ENCODE peak calls at places on chromosomes 4 and X, in six cellular contexts. One of them, this sample, is unnamed.

GRCh38 chr4:8594097-8595038 is 1.8 kb downstream of the CPZ start:
- DNase-seq in K562: peak
- DNase-seq in GM12891: peak
- DNase-seq in HepG2: peak
- DNase-seq in H1: peak
- DNase-seq in GM12878: peak
- DNase-seq in this sample: peak

GRCh38 chrX:123087326-123087725 is 96.8 kb upstream of the GRIA3 start:
- DNase-seq in K562: no peak
- DNase-seq in GM12891: no peak
- DNase-seq in HepG2: peak
- DNase-seq in H1: no peak
- DNase-seq in GM12878: no peak
- DNase-seq in this sample: no peak

GRCh38 chr4:4990857-4991540 is 28.3 kb downstream of the CYTL1 start:
- DNase-seq in K562: peak
- DNase-seq in GM12891: no peak
- DNase-seq in HepG2: no peak
- DNase-seq in H1: no peak
- DNase-seq in GM12878: no peak
- DNase-seq in this sample: no peak

GRCh38 chr4:186723207-186724047 is at the start of gene FAT1:
- DNase-seq in K562: peak
- DNase-seq in GM12891: peak
- DNase-seq in HepG2: peak
- DNase-seq in H1: peak
- DNase-seq in GM12878: no peak
- DNase-seq in this sample: no peak

GRCh38 chr4:141246243-141246642 is 25.5 kb downstream of the ZNF330 start:
- DNase-seq in K562: no peak
- DNase-seq in GM12891: no peak
- DNase-seq in HepG2: no peak
- DNase-seq in H1: no peak
- DNase-seq in GM12878: no peak
- DNase-seq in this sample: no peak

GRCh38 chr4:42654606-42655005 is 2.3 kb downstream of the ATP8A1 start:
- DNase-seq in K562: no peak
- DNase-seq in GM12891: no peak
- DNase-seq in HepG2: peak
- DNase-seq in H1: no peak
- DNase-seq in GM12878: no peak
- DNase-seq in this sample: no peak

GRCh38 chr4:60655356-60655755 is 544.8 kb upstream of the ADGRL3 start:
- DNase-seq in K562: no peak
- DNase-seq in GM12891: no peak
- DNase-seq in HepG2: no peak
- DNase-seq in H1: no peak
- DNase-seq in GM12878: no peak
- DNase-seq in this sample: no peak

GRCh38 chr4:164396439-164396838 is 357.5 kb upstream of the SMIM31 start:
- DNase-seq in K562: no peak
- DNase-seq in GM12891: no peak
- DNase-seq in HepG2: no peak
- DNase-seq in H1: no peak
- DNase-seq in GM12878: no peak
- DNase-seq in this sample: no peak

GRCh38 chr4:145681518-145681917 is 1.6 kb downstream of the C4orf51 start:
- DNase-seq in K562: no peak
- DNase-seq in GM12891: no peak
- DNase-seq in HepG2: no peak
- DNase-seq in H1: no peak
- DNase-seq in GM12878: no peak
- DNase-seq in this sample: no peak

GRCh38 chr4:86011117-86011516 is 348.7 kb downstream of the MAPK10 start:
- DNase-seq in K562: no peak
- DNase-seq in GM12891: no peak
- DNase-seq in HepG2: no peak
- DNase-seq in H1: no peak
- DNase-seq in GM12878: no peak
- DNase-seq in this sample: no peak

GRCh38 chr4:38821739-38822138 is 17.1 kb upstream of the TLR1 start:
- DNase-seq in K562: no peak
- DNase-seq in GM12891: no peak
- DNase-seq in HepG2: no peak
- DNase-seq in H1: no peak
- DNase-seq in GM12878: no peak
- DNase-seq in this sample: no peak

GRCh38 chr4:55078987-55079386 is 46.4 kb downstream of the KDR start:
- DNase-seq in K562: no peak
- DNase-seq in GM12891: no peak
- DNase-seq in HepG2: no peak
- DNase-seq in H1: no peak
- DNase-seq in GM12878: no peak
- DNase-seq in this sample: no peak

GRCh38 chr4:131509521-131509920 is 1639.6 kb upstream of the PCDH10 start:
- DNase-seq in K562: no peak
- DNase-seq in GM12891: no peak
- DNase-seq in HepG2: no peak
- DNase-seq in H1: no peak
- DNase-seq in GM12878: no peak
- DNase-seq in this sample: no peak

GRCh38 chr4:127425202-127425845 is 207.4 kb upstream of the INTU start:
- DNase-seq in K562: no peak
- DNase-seq in GM12891: no peak
- DNase-seq in HepG2: no peak
- DNase-seq in H1: no peak
- DNase-seq in GM12878: no peak
- DNase-seq in this sample: no peak

GRCh38 chr4:24024597-24024996 is 134.8 kb upstream of the PPARGC1A start:
- DNase-seq in K562: no peak
- DNase-seq in GM12891: no peak
- DNase-seq in HepG2: no peak
- DNase-seq in H1: no peak
- DNase-seq in GM12878: no peak
- DNase-seq in this sample: no peak

GRCh38 chr4:94758141-94758699 is 465 bp downstream of the BMPR1B start:
- DNase-seq in K562: no peak
- DNase-seq in GM12891: peak
- DNase-seq in HepG2: no peak
- DNase-seq in H1: peak
- DNase-seq in GM12878: no peak
- DNase-seq in this sample: peak

GRCh38 chr4:126268106-126268505 is 953.4 kb downstream of the FAT4 start:
- DNase-seq in K562: no peak
- DNase-seq in GM12891: no peak
- DNase-seq in HepG2: no peak
- DNase-seq in H1: no peak
- DNase-seq in GM12878: no peak
- DNase-seq in this sample: no peak

GRCh38 chr4:40675166-40675565 is 45.5 kb upstream of the RBM47 start:
- DNase-seq in K562: no peak
- DNase-seq in GM12891: no peak
- DNase-seq in HepG2: no peak
- DNase-seq in H1: no peak
- DNase-seq in GM12878: no peak
- DNase-seq in this sample: no peak

GRCh38 chr4:182348947-182349346 is 105.7 kb downstream of the TENM3 start:
- DNase-seq in K562: no peak
- DNase-seq in GM12891: no peak
- DNase-seq in HepG2: no peak
- DNase-seq in H1: no peak
- DNase-seq in GM12878: no peak
- DNase-seq in this sample: no peak

GRCh38 chr4:53654300-53654758 is 63.0 kb upstream of the LNX1 start:
- DNase-seq in K562: no peak
- DNase-seq in GM12891: no peak
- DNase-seq in HepG2: no peak
- DNase-seq in H1: no peak
- DNase-seq in GM12878: peak
- DNase-seq in this sample: no peak

GRCh38 chr4:107719211-107719926 is 665 bp downstream of the PAPSS1 start:
- DNase-seq in K562: no peak
- DNase-seq in GM12891: no peak
- DNase-seq in HepG2: peak
- DNase-seq in H1: no peak
- DNase-seq in GM12878: no peak
- DNase-seq in this sample: no peak

GRCh38 chrX:102712216-102712966 is at the start of gene GPRASP2:
- DNase-seq in K562: peak
- DNase-seq in GM12891: peak
- DNase-seq in HepG2: no peak
- DNase-seq in H1: peak
- DNase-seq in GM12878: no peak
- DNase-seq in this sample: no peak

GRCh38 chrX:49284212-49284611 is 14.6 kb downstream of the PPP1R3F start:
- DNase-seq in K562: no peak
- DNase-seq in GM12891: no peak
- DNase-seq in HepG2: no peak
- DNase-seq in H1: no peak
- DNase-seq in GM12878: no peak
- DNase-seq in this sample: no peak

GRCh38 chrX:138858438-138858837 is 146.9 kb upstream of the FGF13 start:
- DNase-seq in K562: peak
- DNase-seq in GM12891: no peak
- DNase-seq in HepG2: no peak
- DNase-seq in H1: no peak
- DNase-seq in GM12878: no peak
- DNase-seq in this sample: no peak

GRCh38 chr4:8192748-8193738 is 6.0 kb upstream of the SH3TC1 start:
- DNase-seq in K562: no peak
- DNase-seq in GM12891: peak
- DNase-seq in HepG2: peak
- DNase-seq in H1: no peak
- DNase-seq in GM12878: peak
- DNase-seq in this sample: peak

GRCh38 chrX:130197464-130197863 is 25.7 kb downstream of the RAB33A start:
- DNase-seq in K562: no peak
- DNase-seq in GM12891: no peak
- DNase-seq in HepG2: no peak
- DNase-seq in H1: no peak
- DNase-seq in GM12878: no peak
- DNase-seq in this sample: no peak

GRCh38 chr4:145324161-145324560 is 143.8 kb upstream of the OTUD4 start:
- DNase-seq in K562: no peak
- DNase-seq in GM12891: no peak
- DNase-seq in HepG2: no peak
- DNase-seq in H1: no peak
- DNase-seq in GM12878: no peak
- DNase-seq in this sample: no peak

GRCh38 chrX:3728454-3728853 is 15.0 kb upstream of the PRKX start:
- DNase-seq in K562: no peak
- DNase-seq in GM12891: no peak
- DNase-seq in HepG2: no peak
- DNase-seq in H1: no peak
- DNase-seq in GM12878: no peak
- DNase-seq in this sample: no peak

GRCh38 chrX:43707812-43708548 is 51.9 kb downstream of the MAOA start:
- DNase-seq in K562: no peak
- DNase-seq in GM12891: no peak
- DNase-seq in HepG2: no peak
- DNase-seq in H1: no peak
- DNase-seq in GM12878: no peak
- DNase-seq in this sample: no peak

GRCh38 chr4:48944252-48944651 is 37.7 kb upstream of the OCIAD2 start:
- DNase-seq in K562: no peak
- DNase-seq in GM12891: no peak
- DNase-seq in HepG2: no peak
- DNase-seq in H1: no peak
- DNase-seq in GM12878: no peak
- DNase-seq in this sample: no peak

GRCh38 chr4:141126769-141127168 is 6.5 kb downstream of the RNF150 start:
- DNase-seq in K562: no peak
- DNase-seq in GM12891: no peak
- DNase-seq in HepG2: no peak
- DNase-seq in H1: no peak
- DNase-seq in GM12878: no peak
- DNase-seq in this sample: no peak

GRCh38 chrX:17740137-17741122 is 3.1 kb downstream of the SCML1 start:
- DNase-seq in K562: no peak
- DNase-seq in GM12891: no peak
- DNase-seq in HepG2: no peak
- DNase-seq in H1: no peak
- DNase-seq in GM12878: no peak
- DNase-seq in this sample: no peak

GRCh38 chr4:70721747-70722146 is at the start of gene RUFY3:
- DNase-seq in K562: no peak
- DNase-seq in GM12891: no peak
- DNase-seq in HepG2: no peak
- DNase-seq in H1: no peak
- DNase-seq in GM12878: no peak
- DNase-seq in this sample: no peak
- TF ChIP-seq POLR2A in K562: no peak
- TF ChIP-seq POLR2A in GM12891: no peak
- TF ChIP-seq POLR2A in HepG2: no peak
- TF ChIP-seq POLR2A in H1: no peak
- TF ChIP-seq POLR2A in GM12878: no peak
- TF ChIP-seq POLR2A in this sample: no peak

DNA sequence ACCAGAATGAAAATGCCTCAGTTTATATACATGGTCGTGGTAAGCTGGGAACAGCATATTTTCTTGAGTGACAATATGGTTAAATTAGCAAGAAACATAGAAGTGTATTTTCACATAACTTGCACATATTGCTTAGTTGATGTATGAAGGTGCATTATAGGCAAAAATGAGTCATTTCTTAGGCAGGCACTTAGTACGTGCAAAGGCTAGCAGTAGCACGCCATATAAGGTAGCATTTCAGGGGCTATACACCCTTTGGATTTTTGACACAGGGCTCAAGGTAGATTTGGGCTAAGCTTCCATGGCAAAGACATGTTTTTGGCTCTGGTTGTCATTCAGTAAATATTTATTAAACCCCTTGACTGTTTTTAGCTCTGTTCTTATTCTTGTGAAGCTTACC is 33.1 kb downstream of the PCDH7 start:
- DNase-seq in K562: no peak
- DNase-seq in GM12891: no peak
- DNase-seq in HepG2: no peak
- DNase-seq in H1: no peak
- DNase-seq in GM12878: no peak
- DNase-seq in this sample: no peak
- TF ChIP-seq TAF1 in K562: no peak
- TF ChIP-seq TAF1 in GM12891: no peak
- TF ChIP-seq TAF1 in HepG2: no peak
- TF ChIP-seq TAF1 in H1: no peak
- TF ChIP-seq TAF1 in GM12878: no peak
- TF ChIP-seq TAF1 in this sample: no peak

GRCh38 chrX:84924624-84925023 is 79.1 kb upstream of the APOOL start:
- DNase-seq in K562: no peak
- DNase-seq in GM12891: no peak
- DNase-seq in HepG2: no peak
- DNase-seq in H1: no peak
- DNase-seq in GM12878: no peak
- DNase-seq in this sample: no peak
- TF ChIP-seq POLR2A in K562: no peak
- TF ChIP-seq POLR2A in GM12891: no peak
- TF ChIP-seq POLR2A in HepG2: no peak
- TF ChIP-seq POLR2A in H1: no peak
- TF ChIP-seq POLR2A in GM12878: no peak
- TF ChIP-seq POLR2A in this sample: no peak

DNA sequence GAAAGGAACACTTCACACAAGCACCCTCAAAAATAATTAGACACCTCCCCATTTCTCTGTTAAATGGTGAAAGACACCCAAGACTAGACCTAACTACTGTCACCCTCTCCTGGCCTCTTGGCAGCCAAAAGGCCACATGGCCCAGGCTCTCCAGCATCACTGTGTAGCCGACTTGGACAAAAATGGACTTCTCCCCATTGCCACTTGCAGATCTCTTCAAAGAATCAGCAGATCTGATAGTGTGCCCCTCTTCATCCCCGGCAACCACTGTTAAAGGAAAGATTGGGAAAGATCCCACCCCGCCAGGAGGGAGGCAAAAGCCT is 2.0 kb downstream of the MID1IP1 start:
- DNase-seq in K562: no peak
- DNase-seq in GM12891: no peak
- DNase-seq in HepG2: no peak
- DNase-seq in H1: no peak
- DNase-seq in GM12878: no peak
- DNase-seq in this sample: no peak
- TF ChIP-seq TAF1 in K562: no peak
- TF ChIP-seq TAF1 in GM12891: no peak
- TF ChIP-seq TAF1 in HepG2: no peak
- TF ChIP-seq TAF1 in H1: no peak
- TF ChIP-seq TAF1 in GM12878: no peak
- TF ChIP-seq TAF1 in this sample: no peak